ENCODE peak calls at places on chromosomes 5 and 9, in five cellular contexts. W is transverse colon, O is PC-9, T is breast epithelium, I is cardiac muscle cell. K is an unnamed sample.

GRCh38 chr5:17482784-17483183 is 15.2 kb upstream of the TAF11L2 start:
- DNase-seq in W (no peak), O (no peak), I (no peak), T (no peak), K (no peak)

GRCh38 chr5:169395136-169395535 is 94.2 kb upstream of the SLIT3 start:
- DNase-seq in W (no peak), O (no peak), I (no peak), T (no peak), K (no peak)

GRCh38 chr5:97499605-97500004 is 316.6 kb upstream of the RIOK2 start:
- DNase-seq in W (no peak), O (no peak), I (no peak), T (no peak), K (no peak)

GRCh38 chr5:55230086-55230629 is 3.0 kb upstream of the MCIDAS start:
- DNase-seq in O (no peak), T (no peak), W (no peak), I (no peak), K (no peak)

GRCh38 chr5:669111-669841 is 23.9 kb downstream of the TPPP start:
- DNase-seq in O (no peak), I (peak), W (peak), T (no peak), K (no peak)

GRCh38 chr9:35552376-35552775 is 52.7 kb upstream of the TESK1 start:
- DNase-seq in W (no peak), T (no peak), I (no peak), O (no peak), K (no peak)

GRCh38 chr9:86667307-86667706 is 280.0 kb downstream of the GAS1 start:
- DNase-seq in O (no peak), I (no peak), W (no peak), T (no peak), K (no peak)

GRCh38 chr5:6439588-6440550 is 8.8 kb upstream of the UBE2QL1 start:
- DNase-seq in W (no peak), T (no peak), O (no peak), I (no peak), K (no peak)

GRCh38 chr5:173883347-173883924 is 4.7 kb upstream of the CPEB4 start:
- DNase-seq in T (no peak), O (no peak), I (no peak), W (no peak), K (no peak)

GRCh38 chr5:100584069-100584468 is 48.9 kb downstream of the FAM174A start:
- DNase-seq in I (no peak), T (no peak), W (no peak), O (no peak), K (no peak)

GRCh38 chr5:83844320-83845068 is 123.8 kb upstream of the HAPLN1 start:
- DNase-seq in O (no peak), T (peak), W (peak), I (no peak), K (no peak)

GRCh38 chr9:136189394-136190236 is 15.3 kb downstream of the LHX3 start:
- DNase-seq in O (no peak), T (no peak), W (no peak), I (no peak), K (no peak)

GRCh38 chr9:134840511-134840910 is 40.1 kb upstream of the FCN2 start:
- DNase-seq in T (no peak), O (no peak), W (no peak), I (no peak), K (no peak)

GRCh38 chr5:32363030-32363429 is 50.3 kb upstream of the MTMR12 start:
- DNase-seq in T (no peak), I (no peak), O (no peak), W (no peak), K (no peak)

GRCh38 chr5:60437308-60437707 is 262.7 kb downstream of the DEPDC1B start:
- DNase-seq in T (no peak), I (no peak), W (no peak), O (no peak), K (no peak)

GRCh38 chr5:57172466-57172961 is 1.3 kb upstream of the GPBP1 start:
- DNase-seq in W (no peak), O (peak), I (no peak), T (no peak), K (no peak)

GRCh38 chr9:6938447-6938846 is 180.7 kb downstream of the KDM4C start:
- DNase-seq in W (no peak), I (no peak), O (no peak), T (no peak), K (peak)

GRCh38 chr5:64181440-64181839 is 15.8 kb downstream of the RNF180 start:
- DNase-seq in I (no peak), W (no peak), T (no peak), O (no peak), K (no peak)
- H3K27ac ChIP-seq in I (no peak), W (no peak), T (peak), O (no peak), K (no peak)

DNA sequence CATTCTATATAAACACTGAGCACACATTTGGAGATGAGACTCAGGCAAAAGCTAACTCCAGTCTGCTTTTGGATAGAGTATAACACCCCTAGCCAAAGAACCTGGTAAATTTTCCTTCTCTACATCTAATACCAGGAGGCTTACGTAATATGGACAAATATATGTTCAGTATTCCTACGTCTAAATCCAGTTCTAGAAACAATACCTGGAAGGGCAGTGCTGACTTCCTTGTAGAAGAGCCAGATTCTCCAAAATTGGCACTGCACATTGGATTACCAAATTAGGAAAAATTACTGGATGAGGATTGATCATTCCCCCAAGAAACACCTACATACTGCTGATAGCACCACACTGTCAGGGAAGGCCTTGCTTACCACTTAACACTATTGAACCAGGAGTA is 247.4 kb downstream of the SAXO1 start:
- DNase-seq in O (no peak), I (no peak), W (no peak), T (no peak), K (no peak)
- H3K27ac ChIP-seq in O (no peak), I (no peak), W (no peak), T (peak), K (no peak)

DNA sequence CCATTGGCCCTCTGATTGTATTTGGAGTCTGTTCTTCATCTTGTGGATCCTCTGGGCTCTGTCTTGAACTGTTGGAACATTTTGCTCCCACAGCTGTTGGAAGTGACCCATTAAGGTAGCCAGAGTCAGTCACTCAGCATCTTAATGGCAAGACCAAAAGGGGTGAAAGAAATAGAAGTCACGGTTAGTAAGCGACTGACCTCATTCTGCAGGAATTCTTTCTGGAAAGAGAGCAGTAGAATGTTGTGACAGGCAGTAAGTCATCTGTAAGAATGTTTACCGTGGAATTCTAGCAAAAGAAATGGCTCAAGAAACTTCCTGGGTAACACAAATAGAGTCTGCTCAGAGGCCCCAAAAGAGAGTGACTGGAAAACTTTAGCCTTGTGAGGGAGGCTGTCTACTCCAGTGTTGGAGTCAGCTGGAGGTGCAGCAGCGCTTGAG is 28.6 kb upstream of the TNC start:
- DNase-seq in T (no peak), O (peak), I (no peak), W (no peak), K (no peak)
- H3K27ac ChIP-seq in T (no peak), O (no peak), I (no peak), W (peak), K (no peak)

DNA sequence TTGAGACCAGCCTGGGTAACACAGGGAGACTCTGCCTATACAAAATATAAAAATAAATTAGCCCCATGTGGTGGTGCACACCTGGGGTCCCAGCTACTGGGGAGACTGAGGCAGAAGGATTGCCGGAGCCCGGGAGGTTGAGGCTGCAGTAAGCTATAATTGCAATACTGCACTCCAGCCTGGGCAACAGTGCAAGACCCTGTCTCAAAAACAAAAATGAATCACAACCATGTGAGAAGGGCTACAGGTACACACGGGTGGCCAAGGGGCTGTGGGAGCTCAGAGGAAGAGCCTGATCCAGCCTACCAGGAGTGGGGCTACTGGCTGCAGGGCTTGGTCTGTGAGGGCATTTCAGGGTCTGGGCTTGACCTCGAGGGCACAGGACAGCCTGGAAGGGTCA is 55.2 kb upstream of the STXBP1 start:
- DNase-seq in I (no peak), O (no peak), T (no peak), W (no peak), K (no peak)
- H3K27ac ChIP-seq in I (peak), O (peak), T (peak), W (peak), K (no peak)

GRCh38 chr9:108297025-108297424 is 558.8 kb downstream of the ACTL7B start:
- DNase-seq in O (no peak), W (no peak), T (peak), I (no peak), K (no peak)
- H3K27ac ChIP-seq in O (no peak), W (peak), T (peak), I (no peak), K (no peak)

GRCh38 chr5:73792687-73793320 is 166.8 kb downstream of the ARHGEF28 start:
- DNase-seq in O (peak), T (peak), W (peak), I (peak), K (no peak)
- H3K27ac ChIP-seq in O (no peak), T (no peak), W (no peak), I (no peak), K (no peak)